ENCODE peak calls at places on chromosomes 16 and 17, in six cellular contexts. T is Right ventricle myocardium superior; F is keratinocyte; D is activated T-cell treated with anti-CD3 and anti-CD28 coated beads for 1 hour; O is stomach; Q is stimulated activated naive CD8-positive, alpha-beta T cell treated with anti-CD3 and anti-CD28 coated beads, Interleukin-15, amount 100 ng/mL, for 72 hours. G is an unnamed sample.

GRCh38 chr17:83179811-83180210 is 100.4 kb downstream of the METRNL start:
- DNase-seq in F (no peak), O (no peak), D (no peak), T (no peak), Q (no peak), G (no peak)

GRCh38 chr17:39704821-39705551 is 5.1 kb downstream of the ERBB2 start:
- DNase-seq in F (no peak), Q (no peak), D (no peak), O (peak), T (no peak), G (no peak)

GRCh38 chr16:86828653-86829052 is 250.3 kb downstream of the FOXL1 start:
- DNase-seq in D (no peak), T (no peak), O (no peak), F (no peak), Q (no peak), G (no peak)

GRCh38 chr17:64442550-64442971 is 6.4 kb upstream of the MILR1 start:
- DNase-seq in Q (no peak), T (peak), F (no peak), D (no peak), O (no peak), G (no peak)

GRCh38 chr17:38704645-38705522 is at the start of gene MLLT6:
- DNase-seq in D (peak), Q (peak), F (no peak), T (peak), O (peak), G (peak)

GRCh38 chr16:89115216-89115949 is 21.7 kb downstream of the ACSF3 start:
- DNase-seq in O (peak), Q (peak), D (peak), T (peak), F (peak), G (peak)

GRCh38 chr17:20967776-20968175 is 75.0 kb downstream of the USP22 start:
- DNase-seq in O (no peak), Q (no peak), D (no peak), T (no peak), F (no peak), G (no peak)

GRCh38 chr17:66403846-66404597 is 101.6 kb downstream of the PRKCA start:
- DNase-seq in Q (no peak), F (no peak), D (no peak), O (no peak), T (no peak), G (no peak)

GRCh38 chr17:77882481-77883212 is 75.9 kb upstream of the TNRC6C start:
- DNase-seq in Q (peak), O (peak), D (peak), T (peak), F (no peak), G (no peak)

GRCh38 chr16:25783226-25783625 is 91.5 kb downstream of the HS3ST4 start:
- DNase-seq in D (no peak), F (no peak), T (no peak), Q (no peak), O (no peak), G (no peak)

GRCh38 chr16:54351171-54351570 is 64.6 kb upstream of the IRX3 start:
- DNase-seq in Q (no peak), D (no peak), F (peak), T (no peak), O (no peak), G (no peak)

GRCh38 chr17:62057696-62058095 is 7.4 kb downstream of the MED13 start:
- DNase-seq in F (no peak), Q (no peak), D (no peak), O (no peak), T (no peak), G (no peak)

GRCh38 chr16:51290886-51291285 is 139.8 kb upstream of the SALL1 start:
- DNase-seq in T (no peak), O (no peak), D (no peak), Q (no peak), F (no peak), G (no peak)

GRCh38 chr17:559699-560378 is 154.8 kb downstream of the VPS53 start:
- DNase-seq in F (no peak), D (no peak), O (no peak), T (peak), Q (no peak), G (no peak)

GRCh38 chr17:142102-142661 is 4.8 kb downstream of the SCGB1C2 start:
- DNase-seq in O (peak), Q (peak), D (no peak), T (peak), F (no peak), G (peak)

GRCh38 chr17:49249292-49249794 is 18.8 kb upstream of the PHOSPHO1 start:
- DNase-seq in F (no peak), D (no peak), Q (no peak), O (no peak), T (peak), G (no peak)

GRCh38 chr17:73316919-73317505 is 5.2 kb upstream of the CDC42EP4 start:
- DNase-seq in F (no peak), Q (no peak), T (no peak), D (no peak), O (no peak), G (no peak)

GRCh38 chr17:78425429-78425828 is 47.0 kb downstream of the PGS1 start:
- DNase-seq in O (no peak), T (peak), D (no peak), Q (no peak), F (no peak), G (no peak)

GRCh38 chr16:56734429-56734828 is 4.5 kb downstream of the NUP93 start:
- DNase-seq in T (no peak), Q (no peak), O (no peak), D (no peak), F (no peak), G (no peak)

GRCh38 chr16:54921229-54921824 is 9.3 kb upstream of the IRX5 start:
- DNase-seq in D (no peak), T (no peak), Q (no peak), O (no peak), F (no peak), G (no peak)

GRCh38 chr17:42365136-42365535 is 23.1 kb downstream of the STAT3 start:
- DNase-seq in D (no peak), T (no peak), Q (no peak), O (no peak), F (no peak), G (no peak)

GRCh38 chr17:57588086-57588485 is 157.0 kb downstream of the CCDC182 start:
- DNase-seq in D (no peak), Q (no peak), T (no peak), O (no peak), F (no peak), G (no peak)

GRCh38 chr16:49858200-49859129 is 2.6 kb upstream of the ZNF423 start:
- DNase-seq in T (peak), O (no peak), Q (peak), F (no peak), D (peak), G (peak)

GRCh38 chr16:48860341-48860740 is 250.4 kb upstream of the N4BP1 start:
- DNase-seq in Q (no peak), F (no peak), D (no peak), T (no peak), O (no peak), G (no peak)

GRCh38 chr17:74177018-74177450 is 26.4 kb upstream of the RPL38 start:
- DNase-seq in D (no peak), O (no peak), T (no peak), F (peak), Q (no peak), G (no peak)

G was measured in pancreas.